ENCODE peak calls at places on chromosomes 12 and 14, in seven cellular contexts. One of them, this sample, is unnamed.

GRCh38 chr12:6463211-6463610 is 7.3 kb downstream of the VAMP1 start:
- DNase-seq in fibroblast of pulmonary artery: no peak
- DNase-seq in cardiac fibroblast: no peak
- DNase-seq in AG04450: no peak
- DNase-seq in stomach: no peak
- DNase-seq in left ventricle myocardium inferior: no peak
- DNase-seq in colonic mucosa: no peak
- DNase-seq in this sample: no peak

GRCh38 chr12:96044017-96044985 is 8.9 kb upstream of the LTA4H start:
- DNase-seq in cardiac fibroblast: peak
- DNase-seq in fibroblast of pulmonary artery: peak
- DNase-seq in colonic mucosa: no peak
- DNase-seq in stomach: no peak
- DNase-seq in AG04450: peak
- DNase-seq in left ventricle myocardium inferior: no peak
- DNase-seq in this sample: no peak

GRCh38 chr12:116455540-116456306 is 103.5 kb upstream of the MAP1LC3B2 start:
- DNase-seq in AG04450: peak
- DNase-seq in cardiac fibroblast: peak
- DNase-seq in left ventricle myocardium inferior: peak
- DNase-seq in colonic mucosa: peak
- DNase-seq in stomach: peak
- DNase-seq in fibroblast of pulmonary artery: peak
- DNase-seq in this sample: peak

GRCh38 chr12:116924558-116925453 is 14.1 kb downstream of the FBXW8 start:
- DNase-seq in left ventricle myocardium inferior: no peak
- DNase-seq in AG04450: peak
- DNase-seq in stomach: no peak
- DNase-seq in cardiac fibroblast: peak
- DNase-seq in colonic mucosa: no peak
- DNase-seq in fibroblast of pulmonary artery: peak
- DNase-seq in this sample: peak

GRCh38 chr12:114769634-114770033 is 85.7 kb upstream of the TBX3 start:
- DNase-seq in fibroblast of pulmonary artery: no peak
- DNase-seq in colonic mucosa: no peak
- DNase-seq in left ventricle myocardium inferior: no peak
- DNase-seq in AG04450: no peak
- DNase-seq in stomach: no peak
- DNase-seq in cardiac fibroblast: no peak
- DNase-seq in this sample: no peak

GRCh38 chr12:50057000-50057841 is at the start of gene ASIC1:
- DNase-seq in left ventricle myocardium inferior: peak
- DNase-seq in AG04450: no peak
- DNase-seq in stomach: peak
- DNase-seq in colonic mucosa: peak
- DNase-seq in fibroblast of pulmonary artery: peak
- DNase-seq in cardiac fibroblast: peak
- DNase-seq in this sample: no peak

GRCh38 chr12:95470300-95470699 is 3.7 kb upstream of the METAP2 start:
- DNase-seq in colonic mucosa: no peak
- DNase-seq in cardiac fibroblast: no peak
- DNase-seq in stomach: no peak
- DNase-seq in fibroblast of pulmonary artery: no peak
- DNase-seq in left ventricle myocardium inferior: no peak
- DNase-seq in AG04450: no peak
- DNase-seq in this sample: no peak

GRCh38 chr12:56346663-56347062 is 8.0 kb downstream of the IL23A start:
- DNase-seq in AG04450: no peak
- DNase-seq in fibroblast of pulmonary artery: no peak
- DNase-seq in cardiac fibroblast: no peak
- DNase-seq in left ventricle myocardium inferior: no peak
- DNase-seq in colonic mucosa: no peak
- DNase-seq in stomach: no peak
- DNase-seq in this sample: no peak

GRCh38 chr14:93041830-93042229 is 73.9 kb downstream of the ITPK1 start:
- DNase-seq in colonic mucosa: no peak
- DNase-seq in stomach: no peak
- DNase-seq in AG04450: no peak
- DNase-seq in fibroblast of pulmonary artery: no peak
- DNase-seq in left ventricle myocardium inferior: no peak
- DNase-seq in cardiac fibroblast: no peak
- DNase-seq in this sample: no peak

GRCh38 chr12:56695327-56696101 is 7.4 kb upstream of the PTGES3 start:
- DNase-seq in colonic mucosa: no peak
- DNase-seq in cardiac fibroblast: no peak
- DNase-seq in left ventricle myocardium inferior: no peak
- DNase-seq in stomach: no peak
- DNase-seq in AG04450: no peak
- DNase-seq in fibroblast of pulmonary artery: no peak
- DNase-seq in this sample: peak

GRCh38 chr14:23186913-23187654 is 3.6 kb upstream of the SLC7A8 start:
- DNase-seq in colonic mucosa: no peak
- DNase-seq in cardiac fibroblast: peak
- DNase-seq in stomach: peak
- DNase-seq in fibroblast of pulmonary artery: peak
- DNase-seq in AG04450: peak
- DNase-seq in left ventricle myocardium inferior: no peak
- DNase-seq in this sample: no peak

GRCh38 chr12:93751864-93752610 is 74.9 kb downstream of the CRADD start:
- DNase-seq in colonic mucosa: no peak
- DNase-seq in fibroblast of pulmonary artery: peak
- DNase-seq in cardiac fibroblast: peak
- DNase-seq in left ventricle myocardium inferior: no peak
- DNase-seq in AG04450: peak
- DNase-seq in stomach: no peak
- DNase-seq in this sample: peak

GRCh38 chr14:106062502-106063272 is 536.3 kb downstream of the TMEM121 start:
- DNase-seq in colonic mucosa: no peak
- DNase-seq in cardiac fibroblast: no peak
- DNase-seq in AG04450: no peak
- DNase-seq in left ventricle myocardium inferior: no peak
- DNase-seq in fibroblast of pulmonary artery: no peak
- DNase-seq in stomach: no peak
- DNase-seq in this sample: no peak

GRCh38 chr12:108312885-108313203 is 26.3 kb downstream of the CMKLR1 start:
- DNase-seq in stomach: no peak
- DNase-seq in cardiac fibroblast: peak
- DNase-seq in left ventricle myocardium inferior: peak
- DNase-seq in fibroblast of pulmonary artery: peak
- DNase-seq in colonic mucosa: no peak
- DNase-seq in AG04450: no peak
- DNase-seq in this sample: no peak

GRCh38 chr12:112836736-112837628 is 45.4 kb downstream of the RPH3A start:
- DNase-seq in fibroblast of pulmonary artery: no peak
- DNase-seq in left ventricle myocardium inferior: no peak
- DNase-seq in cardiac fibroblast: no peak
- DNase-seq in AG04450: no peak
- DNase-seq in colonic mucosa: no peak
- DNase-seq in stomach: no peak
- DNase-seq in this sample: no peak

GRCh38 chr12:113468365-113469223 is 3.1 kb downstream of the LHX5 start:
- DNase-seq in stomach: no peak
- DNase-seq in cardiac fibroblast: no peak
- DNase-seq in colonic mucosa: no peak
- DNase-seq in AG04450: no peak
- DNase-seq in left ventricle myocardium inferior: no peak
- DNase-seq in fibroblast of pulmonary artery: no peak
- DNase-seq in this sample: no peak

GRCh38 chr12:59097876-59098275 is 177.6 kb upstream of the LRIG3 start:
- DNase-seq in AG04450: no peak
- DNase-seq in cardiac fibroblast: no peak
- DNase-seq in stomach: no peak
- DNase-seq in fibroblast of pulmonary artery: no peak
- DNase-seq in colonic mucosa: no peak
- DNase-seq in left ventricle myocardium inferior: no peak
- DNase-seq in this sample: no peak

GRCh38 chr14:97331526-97331925 is 534.3 kb downstream of the VRK1 start:
- DNase-seq in AG04450: no peak
- DNase-seq in fibroblast of pulmonary artery: no peak
- DNase-seq in stomach: no peak
- DNase-seq in cardiac fibroblast: no peak
- DNase-seq in colonic mucosa: no peak
- DNase-seq in left ventricle myocardium inferior: no peak
- DNase-seq in this sample: no peak

GRCh38 chr12:96751626-96752025 is 155.4 kb upstream of the NEDD1 start:
- DNase-seq in fibroblast of pulmonary artery: no peak
- DNase-seq in AG04450: no peak
- DNase-seq in cardiac fibroblast: no peak
- DNase-seq in stomach: no peak
- DNase-seq in left ventricle myocardium inferior: no peak
- DNase-seq in colonic mucosa: no peak
- DNase-seq in this sample: no peak

GRCh38 chr12:132479938-132480619 is 9.9 kb upstream of the FBRSL1 start:
- DNase-seq in fibroblast of pulmonary artery: no peak
- DNase-seq in colonic mucosa: no peak
- DNase-seq in cardiac fibroblast: no peak
- DNase-seq in stomach: no peak
- DNase-seq in AG04450: no peak
- DNase-seq in left ventricle myocardium inferior: no peak
- DNase-seq in this sample: no peak
- TF ChIP-seq CTCF in fibroblast of pulmonary artery: no peak
- TF ChIP-seq CTCF in colonic mucosa: no peak
- TF ChIP-seq CTCF in cardiac fibroblast: no peak
- TF ChIP-seq CTCF in stomach: no peak
- TF ChIP-seq CTCF in AG04450: no peak
- TF ChIP-seq CTCF in left ventricle myocardium inferior: no peak
- TF ChIP-seq CTCF in this sample: no peak

GRCh38 chr14:95143813-95144620 is 13.3 kb downstream of the DICER1 start:
- DNase-seq in left ventricle myocardium inferior: no peak
- DNase-seq in colonic mucosa: no peak
- DNase-seq in stomach: no peak
- DNase-seq in cardiac fibroblast: peak
- DNase-seq in AG04450: no peak
- DNase-seq in fibroblast of pulmonary artery: peak
- DNase-seq in this sample: no peak
- H3K4me3 ChIP-seq in left ventricle myocardium inferior: peak
- H3K4me3 ChIP-seq in colonic mucosa: no peak
- H3K4me3 ChIP-seq in stomach: no peak
- H3K4me3 ChIP-seq in cardiac fibroblast: no peak
- H3K4me3 ChIP-seq in AG04450: no peak
- H3K4me3 ChIP-seq in fibroblast of pulmonary artery: peak
- H3K4me3 ChIP-seq in this sample: no peak

DNA sequence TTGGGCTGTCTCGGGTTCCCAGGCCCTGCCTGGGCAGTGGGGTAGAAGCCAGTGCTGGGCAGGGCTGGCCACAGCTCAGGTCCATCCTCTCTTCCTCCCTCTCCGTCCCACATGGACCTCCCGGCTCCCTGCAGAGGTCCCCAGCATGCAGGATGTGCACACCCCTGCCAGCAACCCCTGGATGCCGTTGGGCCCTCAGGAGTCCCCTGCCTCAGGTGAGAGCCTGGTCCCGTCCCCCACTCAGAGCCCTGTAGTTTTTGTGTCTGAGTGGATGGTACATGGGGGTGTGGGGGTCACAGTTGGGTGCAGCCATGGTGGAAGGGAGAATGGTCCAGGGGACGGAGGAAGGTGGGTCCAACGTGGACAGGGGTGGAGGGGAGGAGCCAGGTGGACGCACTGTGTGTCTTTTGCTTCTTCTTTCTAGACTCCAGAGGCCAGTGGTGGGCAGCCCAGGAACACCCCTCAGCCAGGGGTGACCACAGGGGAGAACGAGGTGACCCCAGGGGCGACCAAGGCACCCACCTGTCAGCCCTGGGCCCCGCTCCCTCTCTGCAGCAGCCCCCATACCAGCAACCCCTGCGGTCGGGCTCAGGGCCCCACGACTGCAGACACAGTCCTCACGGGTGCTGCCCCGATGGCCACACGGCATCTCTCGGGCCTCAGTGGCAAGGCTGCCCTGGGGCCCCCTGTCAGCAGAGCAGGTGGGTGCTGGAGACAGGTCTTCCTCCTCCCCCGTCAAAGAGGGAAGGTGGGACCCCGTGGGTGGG is 21.7 kb downstream of the PAPLN start:
- DNase-seq in stomach: no peak
- DNase-seq in fibroblast of pulmonary artery: no peak
- DNase-seq in left ventricle myocardium inferior: no peak
- DNase-seq in AG04450: no peak
- DNase-seq in cardiac fibroblast: no peak
- DNase-seq in colonic mucosa: no peak
- DNase-seq in this sample: no peak
- TF ChIP-seq CTCF in stomach: no peak
- TF ChIP-seq CTCF in fibroblast of pulmonary artery: no peak
- TF ChIP-seq CTCF in left ventricle myocardium inferior: no peak
- TF ChIP-seq CTCF in AG04450: no peak
- TF ChIP-seq CTCF in cardiac fibroblast: no peak
- TF ChIP-seq CTCF in colonic mucosa: no peak
- TF ChIP-seq CTCF in this sample: no peak

DNA sequence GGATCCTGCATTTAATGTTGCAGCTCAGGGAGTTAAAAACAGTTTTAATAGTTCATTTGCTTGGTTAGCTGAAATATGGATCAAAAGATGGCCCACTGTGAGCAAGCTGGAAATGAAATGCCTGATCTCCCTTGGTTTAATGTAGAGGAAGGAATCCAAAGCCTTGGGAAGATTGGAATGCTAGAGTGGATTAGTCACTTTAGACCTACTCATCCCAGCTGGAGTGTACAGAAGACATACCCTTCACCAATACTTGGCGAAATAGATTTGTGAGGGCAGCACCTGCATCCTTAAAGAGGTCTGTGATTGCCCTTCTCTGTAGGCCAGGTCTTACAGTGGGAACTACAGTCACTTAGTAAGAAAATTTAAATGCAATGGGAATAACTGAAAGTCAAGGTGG is 58.0 kb upstream of the KRAS start:
- DNase-seq in stomach: no peak
- DNase-seq in left ventricle myocardium inferior: no peak
- DNase-seq in fibroblast of pulmonary artery: no peak
- DNase-seq in colonic mucosa: no peak
- DNase-seq in cardiac fibroblast: no peak
- DNase-seq in AG04450: peak
- DNase-seq in this sample: no peak
- H3K4me3 ChIP-seq in stomach: no peak
- H3K4me3 ChIP-seq in left ventricle myocardium inferior: no peak
- H3K4me3 ChIP-seq in fibroblast of pulmonary artery: no peak
- H3K4me3 ChIP-seq in colonic mucosa: no peak
- H3K4me3 ChIP-seq in cardiac fibroblast: no peak
- H3K4me3 ChIP-seq in AG04450: no peak
- H3K4me3 ChIP-seq in this sample: no peak

GRCh38 chr14:37597538-37598084 is 2.2 kb downstream of the TTC6 start:
- DNase-seq in cardiac fibroblast: no peak
- DNase-seq in colonic mucosa: peak
- DNase-seq in AG04450: no peak
- DNase-seq in left ventricle myocardium inferior: no peak
- DNase-seq in fibroblast of pulmonary artery: no peak
- DNase-seq in stomach: peak
- DNase-seq in this sample: no peak
- TF ChIP-seq CTCF in cardiac fibroblast: peak
- TF ChIP-seq CTCF in colonic mucosa: no peak
- TF ChIP-seq CTCF in AG04450: peak
- TF ChIP-seq CTCF in left ventricle myocardium inferior: no peak
- TF ChIP-seq CTCF in fibroblast of pulmonary artery: peak
- TF ChIP-seq CTCF in stomach: no peak
- TF ChIP-seq CTCF in this sample: peak

GRCh38 chr14:91323671-91324605 is 79.4 kb upstream of the GPR68 start:
- DNase-seq in AG04450: peak
- DNase-seq in cardiac fibroblast: peak
- DNase-seq in stomach: peak
- DNase-seq in colonic mucosa: peak
- DNase-seq in fibroblast of pulmonary artery: peak
- DNase-seq in left ventricle myocardium inferior: peak
- DNase-seq in this sample: peak
- H3K4me3 ChIP-seq in AG04450: peak
- H3K4me3 ChIP-seq in cardiac fibroblast: peak
- H3K4me3 ChIP-seq in stomach: no peak
- H3K4me3 ChIP-seq in colonic mucosa: no peak
- H3K4me3 ChIP-seq in fibroblast of pulmonary artery: peak
- H3K4me3 ChIP-seq in left ventricle myocardium inferior: peak
- H3K4me3 ChIP-seq in this sample: peak

This sample was measured in HFF-Myc.